ENCODE peak calls at places on chromosome 5, in nine cellular contexts. One of them, this sample, is unnamed.
A peak's percentile ranks its signal among the peaks of the same experiment; 100 is the strongest.

GRCh38 chr5:75886706-75887105 is 169.5 kb upstream of the POC5 start:
- DNase-seq in COLO829: no peak
- DNase-seq in WTC11: no peak
- DNase-seq in M059J: peak; percentile 18
- DNase-seq in uterus: no peak
- DNase-seq in astrocyte of the cerebellum: no peak
- DNase-seq in activated T-cell treated with anti-CD3 and anti-CD28 coated beads for 1 hour: no peak
- DNase-seq in RCC 7860: no peak
- DNase-seq in prostate gland: no peak
- DNase-seq in this sample: no peak

GRCh38 chr5:67542489-67542888 is 345.9 kb upstream of the CD180 start:
- DNase-seq in COLO829: no peak
- DNase-seq in WTC11: no peak
- DNase-seq in M059J: no peak
- DNase-seq in uterus: no peak
- DNase-seq in astrocyte of the cerebellum: no peak
- DNase-seq in activated T-cell treated with anti-CD3 and anti-CD28 coated beads for 1 hour: no peak
- DNase-seq in RCC 7860: no peak
- DNase-seq in prostate gland: no peak
- DNase-seq in this sample: no peak

GRCh38 chr5:42641321-42642005 is 115.2 kb upstream of the CCDC152 start:
- DNase-seq in COLO829: no peak
- DNase-seq in WTC11: no peak
- DNase-seq in M059J: peak; percentile 26
- DNase-seq in uterus: no peak
- DNase-seq in astrocyte of the cerebellum: no peak
- DNase-seq in activated T-cell treated with anti-CD3 and anti-CD28 coated beads for 1 hour: no peak
- DNase-seq in RCC 7860: peak; percentile 28
- DNase-seq in prostate gland: no peak
- DNase-seq in this sample: no peak

GRCh38 chr5:54985301-54986268 is at the start of gene ESM1:
- DNase-seq in COLO829: no peak
- DNase-seq in WTC11: peak; percentile 18
- DNase-seq in M059J: peak; percentile 91
- DNase-seq in uterus: no peak
- DNase-seq in astrocyte of the cerebellum: no peak
- DNase-seq in activated T-cell treated with anti-CD3 and anti-CD28 coated beads for 1 hour: no peak
- DNase-seq in RCC 7860: no peak
- DNase-seq in prostate gland: no peak
- DNase-seq in this sample: peak; percentile 45

GRCh38 chr5:93588586-93589347 is 5.7 kb downstream of the NR2F1 start:
- DNase-seq in COLO829: no peak
- DNase-seq in WTC11: no peak
- DNase-seq in M059J: no peak
- DNase-seq in uterus: no peak
- DNase-seq in astrocyte of the cerebellum: no peak
- DNase-seq in activated T-cell treated with anti-CD3 and anti-CD28 coated beads for 1 hour: no peak
- DNase-seq in RCC 7860: no peak
- DNase-seq in prostate gland: no peak
- DNase-seq in this sample: no peak

GRCh38 chr5:54091416-54092130 is 218.8 kb downstream of the ARL15 start:
- DNase-seq in COLO829: no peak
- DNase-seq in WTC11: no peak
- DNase-seq in M059J: peak; percentile 55
- DNase-seq in uterus: no peak
- DNase-seq in astrocyte of the cerebellum: no peak
- DNase-seq in activated T-cell treated with anti-CD3 and anti-CD28 coated beads for 1 hour: no peak
- DNase-seq in RCC 7860: no peak
- DNase-seq in prostate gland: peak; percentile 19
- DNase-seq in this sample: no peak

GRCh38 chr5:41637424-41637823 is 127.0 kb upstream of the PLCXD3 start:
- DNase-seq in COLO829: no peak
- DNase-seq in WTC11: peak; percentile 21
- DNase-seq in M059J: peak; percentile 11
- DNase-seq in uterus: no peak
- DNase-seq in astrocyte of the cerebellum: no peak
- DNase-seq in activated T-cell treated with anti-CD3 and anti-CD28 coated beads for 1 hour: no peak
- DNase-seq in RCC 7860: no peak
- DNase-seq in prostate gland: no peak
- DNase-seq in this sample: no peak

GRCh38 chr5:5537426-5537825 is 114.9 kb downstream of the ICE1 start:
- DNase-seq in COLO829: no peak
- DNase-seq in WTC11: no peak
- DNase-seq in M059J: no peak
- DNase-seq in uterus: no peak
- DNase-seq in astrocyte of the cerebellum: no peak
- DNase-seq in activated T-cell treated with anti-CD3 and anti-CD28 coated beads for 1 hour: no peak
- DNase-seq in RCC 7860: no peak
- DNase-seq in prostate gland: no peak
- DNase-seq in this sample: no peak

GRCh38 chr5:177495243-177496060 is 2.0 kb downstream of the PDLIM7 start:
- DNase-seq in COLO829: no peak
- DNase-seq in WTC11: peak; percentile 85
- DNase-seq in M059J: peak; percentile 87
- DNase-seq in uterus: peak; percentile 91
- DNase-seq in astrocyte of the cerebellum: peak; percentile 87
- DNase-seq in activated T-cell treated with anti-CD3 and anti-CD28 coated beads for 1 hour: no peak
- DNase-seq in RCC 7860: peak; percentile 94
- DNase-seq in prostate gland: no peak
- DNase-seq in this sample: peak; percentile 83

GRCh38 chr5:16774806-16775205 is 158.0 kb upstream of the RETREG1 start:
- DNase-seq in COLO829: no peak
- DNase-seq in WTC11: no peak
- DNase-seq in M059J: no peak
- DNase-seq in uterus: no peak
- DNase-seq in astrocyte of the cerebellum: no peak
- DNase-seq in activated T-cell treated with anti-CD3 and anti-CD28 coated beads for 1 hour: no peak
- DNase-seq in RCC 7860: no peak
- DNase-seq in prostate gland: no peak
- DNase-seq in this sample: no peak

GRCh38 chr5:26009742-26010141 is 1028.6 kb downstream of the CDH9 start:
- DNase-seq in COLO829: peak; percentile 0
- DNase-seq in WTC11: peak; percentile 52
- DNase-seq in M059J: peak; percentile 7
- DNase-seq in uterus: no peak
- DNase-seq in astrocyte of the cerebellum: no peak
- DNase-seq in activated T-cell treated with anti-CD3 and anti-CD28 coated beads for 1 hour: no peak
- DNase-seq in RCC 7860: no peak
- DNase-seq in prostate gland: no peak
- DNase-seq in this sample: no peak

GRCh38 chr5:40904205-40904993 is 4.9 kb upstream of the C7 start:
- DNase-seq in COLO829: peak; percentile 51
- DNase-seq in WTC11: peak; percentile 68
- DNase-seq in M059J: peak; percentile 83
- DNase-seq in uterus: peak; percentile 71
- DNase-seq in astrocyte of the cerebellum: peak; percentile 82
- DNase-seq in activated T-cell treated with anti-CD3 and anti-CD28 coated beads for 1 hour: no peak
- DNase-seq in RCC 7860: peak; percentile 71
- DNase-seq in prostate gland: peak; percentile 36
- DNase-seq in this sample: peak; percentile 59

GRCh38 chr5:28850320-28850921 is 1812.0 kb upstream of the CDH9 start:
- DNase-seq in COLO829: no peak
- DNase-seq in WTC11: no peak
- DNase-seq in M059J: peak; percentile 10
- DNase-seq in uterus: no peak
- DNase-seq in astrocyte of the cerebellum: no peak
- DNase-seq in activated T-cell treated with anti-CD3 and anti-CD28 coated beads for 1 hour: no peak
- DNase-seq in RCC 7860: no peak
- DNase-seq in prostate gland: no peak
- DNase-seq in this sample: no peak

This sample was measured in AG09319.